ENCODE peak calls at places on chromosomes 11 and 22, in nine cellular contexts. T is upper lobe of left lung, S is stomach, V is transverse colon, X is H1, U is sigmoid colon, B is HCT116, N is esophagus muscularis mucosa, H is suprapubic skin. E is an unnamed sample.

GRCh38 chr11:60498853-60499252 is 6.3 kb downstream of the MS4A12 start:
- DNase-seq in X (no peak), V (peak; percentile 63), N (no peak), B (no peak), S (no peak), U (no peak), H (no peak), T (peak; percentile 22), E (no peak)

GRCh38 chr22:40107756-40108437 is 69.8 kb upstream of the TNRC6B start:
- DNase-seq in N (no peak), X (no peak), B (no peak), S (peak; percentile 33), V (peak; percentile 12), H (no peak), U (no peak), T (peak; percentile 25), E (no peak)

GRCh38 chr11:88421530-88421929 is 84.0 kb upstream of the CTSC start:
- DNase-seq in X (no peak), H (no peak), B (no peak), S (no peak), U (no peak), V (no peak), N (no peak), T (peak; percentile 64), E (no peak)

GRCh38 chr11:9263840-9264380 is 1.2 kb downstream of the DENND5A start:
- DNase-seq in U (no peak), V (no peak), B (no peak), T (no peak), N (no peak), X (no peak), H (no peak), S (no peak), E (peak; percentile 56)

GRCh38 chr11:121482231-121483129 is 29.7 kb upstream of the SORL1-AS1 start:
- DNase-seq in V (peak; percentile 24), H (no peak), X (no peak), T (peak; percentile 39), U (no peak), S (no peak), B (no peak), N (no peak), E (no peak)

GRCh38 chr22:44413211-44413610 is 84.8 kb downstream of the RTL6 start:
- DNase-seq in V (no peak), U (peak; percentile 28), X (no peak), S (no peak), B (no peak), T (no peak), N (no peak), H (no peak), E (no peak)

GRCh38 chr11:819129-819931 is 616 bp downstream of the PNPLA2 start:
- DNase-seq in U (peak; percentile 97), H (peak; percentile 97), T (peak; percentile 96), B (no peak), X (no peak), N (peak; percentile 96), S (peak; percentile 96), V (peak; percentile 96), E (peak; percentile 96)

GRCh38 chr11:15897211-15897960 is 459.0 kb downstream of the SOX6 start:
- DNase-seq in T (no peak), H (no peak), B (no peak), X (no peak), U (no peak), N (no peak), V (no peak), S (no peak), E (no peak)

GRCh38 chr11:129237880-129238638 is 45.9 kb upstream of the ARHGAP32 start:
- DNase-seq in H (no peak), V (no peak), X (no peak), T (no peak), B (no peak), U (no peak), N (no peak), S (no peak), E (no peak)

GRCh38 chr11:129237456-129237855 is 45.3 kb upstream of the ARHGAP32 start:
- DNase-seq in V (no peak), T (no peak), H (no peak), B (no peak), N (no peak), U (no peak), S (no peak), X (no peak), E (no peak)

GRCh38 chr11:129236850-129237249 is 44.7 kb upstream of the ARHGAP32 start:
- DNase-seq in B (no peak), N (no peak), X (no peak), T (no peak), S (no peak), U (no peak), H (no peak), V (no peak), E (no peak)

GRCh38 chr11:129239207-129239606 is 47.1 kb upstream of the ARHGAP32 start:
- DNase-seq in H (no peak), T (no peak), U (no peak), N (no peak), V (no peak), S (no peak), X (no peak), B (no peak), E (no peak)

DNA sequence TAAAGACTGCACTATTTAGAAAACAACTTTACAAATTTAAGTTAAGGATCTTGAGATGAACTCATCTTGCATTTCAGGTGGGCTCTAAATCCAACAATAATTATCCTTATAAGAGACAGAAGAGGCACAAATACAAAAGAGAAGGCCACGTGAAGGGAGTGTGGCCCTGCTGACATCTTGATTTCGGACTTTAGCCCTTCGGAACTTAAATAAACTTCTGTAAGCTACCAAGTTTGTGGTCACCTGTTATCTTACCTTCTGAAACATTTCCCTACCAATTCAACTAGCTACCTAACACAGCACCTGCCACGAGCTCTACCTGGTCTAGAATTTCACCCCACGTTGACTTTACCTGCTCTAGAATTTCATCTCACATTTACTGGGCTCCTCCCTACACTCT is 42.9 kb upstream of the ARHGAP32 start:
- DNase-seq in N (no peak), T (no peak), X (no peak), V (no peak), U (no peak), H (no peak), S (no peak), B (no peak), E (no peak)
- TF ChIP-seq POLR2AphosphoS5 in N (no peak), T (no peak), X (no peak), V (no peak), U (no peak), H (no peak), S (no peak), B (no peak), E (no peak)

GRCh38 chr11:40337118-40337517 is 1122.3 kb downstream of the LRRC4C start:
- DNase-seq in V (no peak), N (no peak), X (no peak), T (no peak), B (no peak), U (no peak), S (no peak), H (no peak), E (no peak)
- TF ChIP-seq POLR2AphosphoS5 in V (no peak), N (no peak), X (no peak), T (no peak), B (no peak), U (no peak), S (no peak), H (no peak), E (no peak)

DNA sequence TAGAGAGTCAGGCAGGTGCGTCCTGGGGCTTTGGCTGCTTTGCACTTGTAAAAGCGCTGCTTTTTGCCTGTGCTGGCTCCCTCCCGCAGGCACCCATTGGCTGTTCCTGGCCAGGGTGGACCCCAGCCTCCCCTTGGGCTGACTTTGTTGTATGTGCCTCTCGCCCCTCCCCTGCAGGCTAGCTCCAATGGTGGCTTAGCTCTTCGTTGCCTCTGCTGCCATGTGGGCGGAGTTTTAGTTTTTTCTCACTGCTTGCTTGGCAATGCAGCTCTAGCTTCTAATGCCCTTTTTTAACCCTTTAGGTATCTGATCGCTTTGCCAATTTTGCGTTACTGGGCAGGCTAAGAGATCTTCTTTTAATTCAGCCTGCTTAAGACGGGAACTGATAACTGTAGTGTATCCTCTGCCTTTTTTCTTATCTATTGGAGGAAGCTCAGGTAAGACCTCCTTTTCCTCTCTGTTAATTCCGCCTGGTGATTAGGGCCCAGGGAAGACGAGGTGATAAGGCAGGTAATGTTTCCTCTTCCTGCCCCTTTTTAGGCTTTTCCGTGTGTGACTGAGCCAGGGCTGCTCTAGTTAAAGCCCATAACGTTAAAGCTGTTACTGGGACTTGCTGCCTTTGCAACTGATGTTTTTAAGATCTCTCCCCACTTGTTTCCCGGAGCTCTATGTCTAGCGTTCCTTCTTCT is 11.8 kb upstream of the GLYATL1 start:
- DNase-seq in T (no peak), B (no peak), U (no peak), H (no peak), V (peak; percentile 43), S (peak; percentile 56), X (peak; percentile 95), N (no peak), E (no peak)
- TF ChIP-seq POLR2AphosphoS5 in T (no peak), B (no peak), U (no peak), H (no peak), V (no peak), S (no peak), X (no peak), N (no peak), E (no peak)

GRCh38 chr11:64000026-64000739 is 13.9 kb downstream of the OTUB1 start:
- DNase-seq in X (no peak), V (peak; percentile 71), S (peak; percentile 80), T (peak; percentile 63), U (peak; percentile 87), H (no peak), N (no peak), B (no peak), E (peak; percentile 97)

GRCh38 chr11:64000740-64001514 is 14.7 kb downstream of the OTUB1 start:
- DNase-seq in V (no peak), B (no peak), X (no peak), N (no peak), T (no peak), U (no peak), H (no peak), S (no peak), E (no peak)

GRCh38 chr11:63999349-64000025 is 13.2 kb downstream of the OTUB1 start:
- DNase-seq in B (no peak), N (no peak), U (peak; percentile 86), S (peak; percentile 85), V (peak; percentile 50), H (peak; percentile 88), X (peak; percentile 46), T (no peak), E (peak; percentile 73)

GRCh38 chr11:64003807-64004589 is 17.8 kb downstream of the OTUB1 start:
- DNase-seq in V (no peak), X (no peak), U (no peak), N (no peak), S (no peak), T (no peak), B (no peak), H (no peak), E (no peak)

DNA sequence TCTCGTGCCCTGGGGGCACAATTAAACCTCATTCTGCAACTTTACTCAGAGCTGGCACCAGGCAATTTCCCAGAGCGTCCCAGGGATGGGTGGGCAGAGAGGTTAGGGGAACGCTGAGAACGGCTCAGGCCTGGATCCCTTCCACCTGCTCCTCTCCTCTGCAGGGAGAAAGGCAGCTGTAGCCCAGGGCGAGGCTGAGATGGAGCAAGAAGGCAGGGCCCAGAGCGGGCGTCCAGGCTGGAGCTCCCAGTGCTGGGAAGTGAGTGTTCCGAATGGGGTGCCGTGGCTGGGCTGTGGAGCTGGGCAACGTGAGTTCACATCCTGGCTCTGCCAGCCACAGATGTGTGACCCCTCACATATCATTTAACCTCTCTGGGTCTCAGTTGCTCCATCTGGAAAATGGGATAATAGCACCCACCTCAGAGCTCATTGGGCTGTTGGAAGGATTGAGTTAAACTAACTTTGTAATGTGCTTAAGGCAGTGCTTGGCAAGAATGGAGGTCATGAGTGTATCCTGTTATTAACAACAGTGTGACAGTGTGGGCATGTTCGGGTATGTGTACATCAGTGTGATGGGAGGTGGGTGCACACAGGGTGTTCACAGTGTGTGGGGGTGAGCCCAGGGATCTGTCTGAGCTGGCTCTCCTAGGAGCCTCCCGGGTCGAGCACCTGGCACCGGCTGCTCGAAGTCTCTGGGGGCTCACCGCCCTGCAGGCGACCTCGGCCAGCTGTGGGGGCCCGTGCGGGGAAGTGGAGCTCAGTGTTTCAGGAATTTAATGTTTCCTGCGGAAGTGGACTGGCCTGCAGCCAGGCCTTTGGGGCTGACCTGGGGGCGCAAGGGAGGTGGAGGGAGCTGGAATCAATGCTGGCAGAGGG is 15.6 kb downstream of the OTUB1 start:
- DNase-seq in B (no peak), H (no peak), T (no peak), S (no peak), V (no peak), X (no peak), U (peak; percentile 74), N (no peak), E (no peak)
- TF ChIP-seq POLR2AphosphoS5 in B (no peak), H (no peak), T (no peak), S (no peak), V (no peak), X (no peak), U (no peak), N (no peak), E (no peak)

E was measured in GM12892.